ENCODE peak calls at places on chromosomes 13 and 19, in seven cellular contexts. One of them, this sample, is unnamed.

GRCh38 chr19:1252221-1252817 is 3.9 kb downstream of the MIDN start:
- DNase-seq in transverse colon: peak
- DNase-seq in HuH-7.5: no peak
- DNase-seq in iris pigment epithelial cell: peak
- DNase-seq in MV-4-11: peak
- DNase-seq in caudate nucleus: peak
- DNase-seq in globus pallidus: peak
- DNase-seq in this sample: peak

GRCh38 chr19:7907122-7907521 is 3.4 kb downstream of the MAP2K7 start:
- DNase-seq in transverse colon: peak
- DNase-seq in HuH-7.5: no peak
- DNase-seq in caudate nucleus: no peak
- DNase-seq in MV-4-11: no peak
- DNase-seq in iris pigment epithelial cell: no peak
- DNase-seq in globus pallidus: no peak
- DNase-seq in this sample: no peak

GRCh38 chr13:41356788-41357187 is 45.7 kb downstream of the NAA16 start:
- DNase-seq in transverse colon: no peak
- DNase-seq in MV-4-11: no peak
- DNase-seq in iris pigment epithelial cell: peak
- DNase-seq in globus pallidus: no peak
- DNase-seq in caudate nucleus: no peak
- DNase-seq in HuH-7.5: no peak
- DNase-seq in this sample: no peak

GRCh38 chr13:31733066-31733465 is 6.3 kb upstream of the RXFP2 start:
- DNase-seq in HuH-7.5: no peak
- DNase-seq in caudate nucleus: no peak
- DNase-seq in iris pigment epithelial cell: peak
- DNase-seq in transverse colon: no peak
- DNase-seq in globus pallidus: no peak
- DNase-seq in MV-4-11: no peak
- DNase-seq in this sample: no peak

GRCh38 chr19:38975861-38976271 is 324 bp upstream of the FBXO17 start:
- DNase-seq in HuH-7.5: no peak
- DNase-seq in globus pallidus: peak
- DNase-seq in MV-4-11: no peak
- DNase-seq in iris pigment epithelial cell: peak
- DNase-seq in transverse colon: no peak
- DNase-seq in caudate nucleus: peak
- DNase-seq in this sample: no peak

GRCh38 chr19:50414850-50415660 is 3.7 kb upstream of the SPIB start:
- DNase-seq in caudate nucleus: peak
- DNase-seq in HuH-7.5: peak
- DNase-seq in MV-4-11: peak
- DNase-seq in transverse colon: peak
- DNase-seq in iris pigment epithelial cell: peak
- DNase-seq in globus pallidus: peak
- DNase-seq in this sample: no peak

GRCh38 chr13:97200081-97200942 is 21.8 kb upstream of the MBNL2 start:
- DNase-seq in iris pigment epithelial cell: no peak
- DNase-seq in HuH-7.5: no peak
- DNase-seq in caudate nucleus: no peak
- DNase-seq in MV-4-11: no peak
- DNase-seq in globus pallidus: no peak
- DNase-seq in transverse colon: no peak
- DNase-seq in this sample: no peak

GRCh38 chr19:50837300-50837699 is 3.9 kb upstream of the KLK15 start:
- DNase-seq in globus pallidus: no peak
- DNase-seq in caudate nucleus: no peak
- DNase-seq in transverse colon: peak
- DNase-seq in iris pigment epithelial cell: no peak
- DNase-seq in HuH-7.5: no peak
- DNase-seq in MV-4-11: no peak
- DNase-seq in this sample: no peak

GRCh38 chr19:3117746-3118145 is 18.1 kb upstream of the GNA15 start:
- DNase-seq in caudate nucleus: no peak
- DNase-seq in transverse colon: no peak
- DNase-seq in MV-4-11: no peak
- DNase-seq in HuH-7.5: no peak
- DNase-seq in globus pallidus: no peak
- DNase-seq in iris pigment epithelial cell: no peak
- DNase-seq in this sample: no peak

GRCh38 chr13:28718186-28718537 is 608 bp downstream of the SLC46A3 start:
- DNase-seq in iris pigment epithelial cell: peak
- DNase-seq in caudate nucleus: no peak
- DNase-seq in MV-4-11: peak
- DNase-seq in globus pallidus: peak
- DNase-seq in transverse colon: no peak
- DNase-seq in HuH-7.5: no peak
- DNase-seq in this sample: no peak

GRCh38 chr19:918481-919156 is 1.5 kb downstream of the KISS1R start:
- DNase-seq in caudate nucleus: no peak
- DNase-seq in HuH-7.5: no peak
- DNase-seq in globus pallidus: no peak
- DNase-seq in transverse colon: no peak
- DNase-seq in iris pigment epithelial cell: no peak
- DNase-seq in MV-4-11: no peak
- DNase-seq in this sample: no peak

GRCh38 chr19:5978606-5979552 is 939 bp upstream of the RANBP3 start:
- DNase-seq in globus pallidus: no peak
- DNase-seq in HuH-7.5: no peak
- DNase-seq in caudate nucleus: no peak
- DNase-seq in iris pigment epithelial cell: no peak
- DNase-seq in transverse colon: no peak
- DNase-seq in MV-4-11: no peak
- DNase-seq in this sample: no peak

GRCh38 chr19:21335721-21336120 is 6.5 kb upstream of the ZNF708 start:
- DNase-seq in MV-4-11: no peak
- DNase-seq in transverse colon: no peak
- DNase-seq in caudate nucleus: no peak
- DNase-seq in iris pigment epithelial cell: peak
- DNase-seq in globus pallidus: no peak
- DNase-seq in HuH-7.5: no peak
- DNase-seq in this sample: no peak

GRCh38 chr13:24709186-24709913 is 29.1 kb downstream of the ATP12A start:
- DNase-seq in transverse colon: peak
- DNase-seq in iris pigment epithelial cell: no peak
- DNase-seq in MV-4-11: peak
- DNase-seq in globus pallidus: no peak
- DNase-seq in caudate nucleus: no peak
- DNase-seq in HuH-7.5: no peak
- DNase-seq in this sample: no peak

GRCh38 chr19:3857449-3858003 is 11.3 kb downstream of the ZFR2 start:
- DNase-seq in caudate nucleus: no peak
- DNase-seq in MV-4-11: no peak
- DNase-seq in iris pigment epithelial cell: no peak
- DNase-seq in HuH-7.5: no peak
- DNase-seq in globus pallidus: no peak
- DNase-seq in transverse colon: no peak
- DNase-seq in this sample: no peak

GRCh38 chr19:33472696-33473624 is 48.6 kb downstream of the PEPD start:
- DNase-seq in transverse colon: no peak
- DNase-seq in MV-4-11: no peak
- DNase-seq in globus pallidus: no peak
- DNase-seq in HuH-7.5: no peak
- DNase-seq in iris pigment epithelial cell: peak
- DNase-seq in caudate nucleus: no peak
- DNase-seq in this sample: peak

GRCh38 chr19:43532571-43532961 is 422 bp upstream of the ZNF575 start:
- DNase-seq in transverse colon: peak
- DNase-seq in iris pigment epithelial cell: no peak
- DNase-seq in globus pallidus: no peak
- DNase-seq in MV-4-11: peak
- DNase-seq in caudate nucleus: peak
- DNase-seq in HuH-7.5: no peak
- DNase-seq in this sample: peak

GRCh38 chr13:50617134-50617721 is 226.3 kb downstream of the DLEU7 start:
- DNase-seq in HuH-7.5: no peak
- DNase-seq in caudate nucleus: no peak
- DNase-seq in globus pallidus: no peak
- DNase-seq in MV-4-11: peak
- DNase-seq in transverse colon: no peak
- DNase-seq in iris pigment epithelial cell: peak
- DNase-seq in this sample: no peak

GRCh38 chr19:33622505-33622808 is 704 bp downstream of the CHST8 start:
- DNase-seq in caudate nucleus: no peak
- DNase-seq in HuH-7.5: no peak
- DNase-seq in iris pigment epithelial cell: peak
- DNase-seq in MV-4-11: no peak
- DNase-seq in transverse colon: no peak
- DNase-seq in globus pallidus: no peak
- DNase-seq in this sample: no peak

GRCh38 chr13:46478641-46479040 is 74.3 kb upstream of the LRCH1 start:
- DNase-seq in iris pigment epithelial cell: no peak
- DNase-seq in MV-4-11: no peak
- DNase-seq in caudate nucleus: no peak
- DNase-seq in HuH-7.5: no peak
- DNase-seq in globus pallidus: no peak
- DNase-seq in transverse colon: no peak
- DNase-seq in this sample: no peak

GRCh38 chr19:30255783-30256509 is 116.2 kb upstream of the ZNF536 start:
- DNase-seq in caudate nucleus: no peak
- DNase-seq in MV-4-11: no peak
- DNase-seq in iris pigment epithelial cell: no peak
- DNase-seq in transverse colon: no peak
- DNase-seq in HuH-7.5: no peak
- DNase-seq in globus pallidus: no peak
- DNase-seq in this sample: no peak

GRCh38 chr19:4403005-4403761 is 743 bp downstream of the CHAF1A start:
- DNase-seq in globus pallidus: no peak
- DNase-seq in iris pigment epithelial cell: no peak
- DNase-seq in MV-4-11: no peak
- DNase-seq in transverse colon: no peak
- DNase-seq in HuH-7.5: peak
- DNase-seq in caudate nucleus: no peak
- DNase-seq in this sample: no peak

GRCh38 chr13:43698743-43699142 is 88.0 kb downstream of the ENOX1 start:
- DNase-seq in transverse colon: no peak
- DNase-seq in HuH-7.5: no peak
- DNase-seq in caudate nucleus: no peak
- DNase-seq in globus pallidus: peak
- DNase-seq in iris pigment epithelial cell: peak
- DNase-seq in MV-4-11: no peak
- DNase-seq in this sample: no peak

GRCh38 chr19:2537544-2537943 is 61.6 kb downstream of the GADD45B start:
- DNase-seq in HuH-7.5: no peak
- DNase-seq in iris pigment epithelial cell: no peak
- DNase-seq in globus pallidus: no peak
- DNase-seq in transverse colon: no peak
- DNase-seq in MV-4-11: peak
- DNase-seq in caudate nucleus: no peak
- DNase-seq in this sample: no peak

GRCh38 chr19:13574933-13575332 is 68.7 kb upstream of the CACNA1A start:
- DNase-seq in MV-4-11: no peak
- DNase-seq in HuH-7.5: no peak
- DNase-seq in caudate nucleus: no peak
- DNase-seq in iris pigment epithelial cell: peak
- DNase-seq in globus pallidus: no peak
- DNase-seq in transverse colon: no peak
- DNase-seq in this sample: no peak

GRCh38 chr13:102295316-102296048 is 106.4 kb downstream of the FGF14 start:
- DNase-seq in iris pigment epithelial cell: peak
- DNase-seq in MV-4-11: no peak
- DNase-seq in caudate nucleus: no peak
- DNase-seq in HuH-7.5: no peak
- DNase-seq in globus pallidus: no peak
- DNase-seq in transverse colon: no peak
- DNase-seq in this sample: no peak

GRCh38 chr13:48220592-48221300 is 12.3 kb upstream of the ITM2B start:
- DNase-seq in globus pallidus: no peak
- DNase-seq in transverse colon: no peak
- DNase-seq in iris pigment epithelial cell: no peak
- DNase-seq in MV-4-11: no peak
- DNase-seq in HuH-7.5: no peak
- DNase-seq in caudate nucleus: no peak
- DNase-seq in this sample: no peak

GRCh38 chr19:41230067-41230857 is 11.2 kb downstream of the AXL start:
- DNase-seq in MV-4-11: no peak
- DNase-seq in iris pigment epithelial cell: no peak
- DNase-seq in transverse colon: no peak
- DNase-seq in HuH-7.5: no peak
- DNase-seq in caudate nucleus: no peak
- DNase-seq in globus pallidus: no peak
- DNase-seq in this sample: no peak

GRCh38 chr19:40059624-40060023 is 3.6 kb upstream of the ZNF780B start:
- DNase-seq in globus pallidus: no peak
- DNase-seq in transverse colon: no peak
- DNase-seq in MV-4-11: no peak
- DNase-seq in HuH-7.5: no peak
- DNase-seq in caudate nucleus: no peak
- DNase-seq in iris pigment epithelial cell: no peak
- DNase-seq in this sample: no peak

GRCh38 chr19:7292950-7293794 is 1.0 kb downstream of the INSR start:
- DNase-seq in globus pallidus: peak
- DNase-seq in iris pigment epithelial cell: no peak
- DNase-seq in transverse colon: peak
- DNase-seq in caudate nucleus: peak
- DNase-seq in HuH-7.5: peak
- DNase-seq in MV-4-11: no peak
- DNase-seq in this sample: no peak

GRCh38 chr19:6821639-6822310 is 49.3 kb downstream of the VAV1 start:
- DNase-seq in globus pallidus: no peak
- DNase-seq in caudate nucleus: no peak
- DNase-seq in MV-4-11: no peak
- DNase-seq in iris pigment epithelial cell: no peak
- DNase-seq in transverse colon: no peak
- DNase-seq in HuH-7.5: no peak
- DNase-seq in this sample: no peak

GRCh38 chr19:40776966-40777794 is 867 bp upstream of the RAB4B start:
- DNase-seq in iris pigment epithelial cell: peak
- DNase-seq in transverse colon: peak
- DNase-seq in MV-4-11: peak
- DNase-seq in globus pallidus: peak
- DNase-seq in HuH-7.5: peak
- DNase-seq in caudate nucleus: peak
- DNase-seq in this sample: peak

GRCh38 chr13:99150575-99151370 is 49.9 kb upstream of the UBAC2 start:
- DNase-seq in caudate nucleus: no peak
- DNase-seq in globus pallidus: no peak
- DNase-seq in MV-4-11: no peak
- DNase-seq in iris pigment epithelial cell: peak
- DNase-seq in HuH-7.5: no peak
- DNase-seq in transverse colon: no peak
- DNase-seq in this sample: peak

GRCh38 chr19:43504426-43505185 is at the start of gene PHLDB3:
- DNase-seq in caudate nucleus: peak
- DNase-seq in MV-4-11: no peak
- DNase-seq in HuH-7.5: peak
- DNase-seq in transverse colon: peak
- DNase-seq in iris pigment epithelial cell: peak
- DNase-seq in globus pallidus: no peak
- DNase-seq in this sample: no peak

GRCh38 chr13:74061939-74062595 is 72.1 kb downstream of the KLF12 start:
- DNase-seq in globus pallidus: peak
- DNase-seq in transverse colon: no peak
- DNase-seq in HuH-7.5: no peak
- DNase-seq in iris pigment epithelial cell: peak
- DNase-seq in MV-4-11: peak
- DNase-seq in caudate nucleus: no peak
- DNase-seq in this sample: no peak